ENCODE peak calls at places on chromosomes 5 and 9, in four cellular contexts. H, L, E and I are unnamed samples.

GRCh38 chr9:94975480-94976452 is 249.3 kb downstream of the AOPEP start:
- DNase-seq in H (no peak), L (no peak), E (no peak), I (no peak)

GRCh38 chr5:91382530-91383026 is 539 bp downstream of the ARRDC3 start:
- DNase-seq in H (peak), L (peak), E (no peak), I (no peak)

GRCh38 chr9:130835441-130836298 is 616 bp downstream of the ABL1 start:
- DNase-seq in H (peak), L (no peak), E (no peak), I (no peak)

GRCh38 chr9:1880038-1880565 is 135.0 kb upstream of the SMARCA2 start:
- DNase-seq in H (no peak), L (no peak), E (no peak), I (no peak)

GRCh38 chr5:53265043-53265442 is 155.5 kb upstream of the MOCS2 start:
- DNase-seq in H (no peak), L (no peak), E (no peak), I (no peak)

GRCh38 chr9:91795500-91796241 is 154.4 kb downstream of the ROR2 start:
- DNase-seq in H (no peak), L (no peak), E (peak), I (no peak)

GRCh38 chr5:5063533-5063953 is 76.6 kb upstream of the ADAMTS16 start:
- DNase-seq in H (peak), L (no peak), E (no peak), I (no peak)

GRCh38 chr5:51378778-51379652 is 4.2 kb upstream of the ISL1 start:
- DNase-seq in H (peak), L (no peak), E (no peak), I (no peak)

GRCh38 chr9:35691325-35691631 is 1.6 kb upstream of the TPM2 start:
- DNase-seq in H (peak), L (no peak), E (no peak), I (no peak)

GRCh38 chr5:116732591-116732990 is 158.0 kb upstream of the SEMA6A start:
- DNase-seq in H (no peak), L (no peak), E (no peak), I (no peak)

GRCh38 chr9:125747765-125748510 is 765 bp downstream of the PBX3 start:
- DNase-seq in H (peak), L (no peak), E (peak), I (peak)
- TF ChIP-seq CTCF in H (no peak), L (no peak), E (no peak), I (no peak)

GRCh38 chr5:34684281-34684979 is 28.3 kb downstream of the RAI14 start:
- DNase-seq in H (peak), L (no peak), E (no peak), I (no peak)
- TF ChIP-seq CTCF in H (no peak), L (no peak), E (no peak), I (peak)

GRCh38 chr5:103256178-103256577 is 2.4 kb upstream of the MACIR start:
- DNase-seq in H (peak), L (no peak), E (no peak), I (no peak)
- TF ChIP-seq CTCF in H (peak), L (peak), E (no peak), I (no peak)

GRCh38 chr9:97840521-97840920 is 12.5 kb upstream of the FOXE1 start:
- DNase-seq in H (no peak), L (no peak), E (no peak), I (no peak)

GRCh38 chr9:97846347-97846746 is 6.7 kb upstream of the FOXE1 start:
- DNase-seq in H (no peak), L (no peak), E (no peak), I (no peak)

GRCh38 chr9:97845130-97845529 is 7.9 kb upstream of the FOXE1 start:
- DNase-seq in H (no peak), L (no peak), E (no peak), I (no peak)

GRCh38 chr9:97845763-97846162 is 7.3 kb upstream of the FOXE1 start:
- DNase-seq in H (no peak), L (no peak), E (no peak), I (no peak)

DNA sequence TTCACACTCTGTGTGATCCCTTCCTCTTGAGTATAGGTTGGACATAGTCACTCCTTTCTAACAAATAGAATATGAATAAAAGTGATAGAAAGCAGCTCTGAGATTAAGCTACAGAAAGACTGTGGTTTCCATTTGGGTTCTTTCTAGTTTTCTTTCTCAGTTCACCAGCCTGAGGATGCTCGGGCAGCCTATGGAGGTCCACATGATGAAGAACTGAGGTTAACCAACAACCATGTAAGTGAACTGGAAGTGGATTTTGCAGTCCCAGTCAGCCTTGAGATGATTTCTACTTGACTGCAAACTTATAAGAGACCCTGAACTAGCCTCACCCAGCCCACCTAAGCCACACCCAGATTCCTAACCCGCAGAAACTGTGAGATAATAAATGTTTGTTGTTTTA is 10.1 kb upstream of the FOXE1 start:
- DNase-seq in H (no peak), L (no peak), E (no peak), I (no peak)
- TF ChIP-seq CTCF in H (no peak), L (no peak), E (no peak), I (no peak)

GRCh38 chr5:92559743-92560142 is 1021.3 kb downstream of the NR2F1-AS1 start:
- DNase-seq in H (no peak), L (no peak), E (no peak), I (no peak)
- TF ChIP-seq CTCF in H (peak), L (peak), E (no peak), I (no peak)